ENCODE peak calls at places on chromosomes 12 and 14, in six cellular contexts. B is HEK293T, O is WTC11, V is small intestine, Y is mammary epithelial cell, E is mesothelial cell of epicardium. R is an unnamed sample.

GRCh38 chr14:31380106-31380505 is 40.2 kb downstream of the HEATR5A start:
- DNase-seq in B (no peak), O (no peak), V (no peak), Y (no peak), E (no peak), R (no peak)

GRCh38 chr12:29073631-29074239 is 75.3 kb upstream of the FAR2 start:
- DNase-seq in B (peak), O (no peak), V (peak), Y (peak), E (no peak), R (peak)

GRCh38 chr12:24554612-24555300 is 394.1 kb downstream of the BCAT1 start:
- DNase-seq in B (no peak), O (no peak), V (no peak), Y (no peak), E (no peak), R (no peak)

GRCh38 chr12:56718636-56719035 is 6.5 kb downstream of the NACA start:
- DNase-seq in B (no peak), O (no peak), V (no peak), Y (no peak), E (no peak), R (no peak)

GRCh38 chr14:32078030-32078793 is 1.1 kb downstream of the ARHGAP5 start:
- DNase-seq in B (peak), O (no peak), V (peak), Y (peak), E (no peak), R (peak)

GRCh38 chr12:107731376-107731775 is 29.6 kb downstream of the PRDM4 start:
- DNase-seq in B (no peak), O (no peak), V (peak), Y (no peak), E (no peak), R (no peak)

GRCh38 chr12:127083028-127083949 is 1183.7 kb upstream of the TMEM132C start:
- DNase-seq in B (no peak), O (no peak), V (peak), Y (peak), E (no peak), R (peak)

GRCh38 chr14:74290415-74290814 is 12.3 kb downstream of the ABCD4 start:
- DNase-seq in B (peak), O (peak), V (no peak), Y (no peak), E (no peak), R (peak)

GRCh38 chr12:94220804-94221203 is 72.4 kb downstream of the PLXNC1 start:
- DNase-seq in B (no peak), O (no peak), V (no peak), Y (no peak), E (no peak), R (no peak)

GRCh38 chr12:111196532-111196931 is 172.4 kb downstream of the PHETA1 start:
- DNase-seq in B (no peak), O (no peak), V (no peak), Y (no peak), E (no peak), R (no peak)

GRCh38 chr12:9084417-9084816 is 31.3 kb downstream of the A2M start:
- DNase-seq in B (no peak), O (no peak), V (no peak), Y (no peak), E (no peak), R (no peak)

GRCh38 chr14:74257078-74257987 is 18.1 kb downstream of the VSX2 start:
- DNase-seq in B (peak), O (peak), V (peak), Y (no peak), E (no peak), R (peak)

GRCh38 chr14:73100334-73100733 is 36.0 kb upstream of the PSEN1 start:
- DNase-seq in B (no peak), O (no peak), V (no peak), Y (no peak), E (no peak), R (no peak)

GRCh38 chr12:114625294-114625851 is 58.6 kb downstream of the TBX3 start:
- DNase-seq in B (peak), O (peak), V (peak), Y (peak), E (peak), R (peak)

GRCh38 chr12:57126061-57126460 is 2.2 kb upstream of the LRP1 start:
- DNase-seq in B (no peak), O (no peak), V (no peak), Y (no peak), E (no peak), R (no peak)

GRCh38 chr12:67827820-67828383 is 161.3 kb upstream of the IFNG-AS1 start:
- DNase-seq in B (peak), O (no peak), V (peak), Y (peak), E (no peak), R (peak)

GRCh38 chr12:88559772-88560171 is 20.5 kb downstream of the KITLG start:
- DNase-seq in B (no peak), O (no peak), V (peak), Y (peak), E (no peak), R (no peak)

GRCh38 chr14:63308723-63309317 is 9.9 kb downstream of the GPHB5 start:
- DNase-seq in B (peak), O (peak), V (peak), Y (no peak), E (no peak), R (peak)

GRCh38 chr14:29822430-29822709 is 105.3 kb downstream of the PRKD1 start:
- DNase-seq in B (no peak), O (no peak), V (no peak), Y (no peak), E (no peak), R (no peak)

GRCh38 chr14:106277503-106277902 is 751.1 kb downstream of the TMEM121 start:
- DNase-seq in B (peak), O (no peak), V (no peak), Y (no peak), E (no peak), R (no peak)

GRCh38 chr14:72810201-72810600 is 83.7 kb downstream of the DPF3 start:
- DNase-seq in B (no peak), O (no peak), V (no peak), Y (no peak), E (no peak), R (peak)

GRCh38 chr12:125075-125474 is 58.5 kb downstream of the IQSEC3 start:
- DNase-seq in B (no peak), O (no peak), V (no peak), Y (no peak), E (no peak), R (no peak)

GRCh38 chr14:92135269-92135668 is 13.5 kb downstream of the CPSF2 start:
- DNase-seq in B (no peak), O (no peak), V (peak), Y (peak), E (no peak), R (peak)

GRCh38 chr12:85633491-85633890 is 202.7 kb downstream of the RASSF9 start:
- DNase-seq in B (no peak), O (no peak), V (no peak), Y (no peak), E (no peak), R (no peak)

GRCh38 chr14:102986810-102987579 is 64.5 kb downstream of the AMN start:
- DNase-seq in B (no peak), O (no peak), V (no peak), Y (peak), E (no peak), R (peak)

GRCh38 chr12:96889273-96889933 is 17.7 kb upstream of the NEDD1 start:
- DNase-seq in B (no peak), O (no peak), V (no peak), Y (peak), E (no peak), R (peak)

GRCh38 chr14:97311411-97311810 is 514.2 kb downstream of the VRK1 start:
- DNase-seq in B (no peak), O (no peak), V (no peak), Y (no peak), E (no peak), R (no peak)